ENCODE peak calls at places on chromosome 21, in four cellular contexts. One of them, this sample, is unnamed.

GRCh38 chr21:42435401-42435800 is 31.7 kb downstream of the UBASH3A start:
- DNase-seq in NB4: no peak
- DNase-seq in lower lobe of right lung: no peak
- DNase-seq in mesothelial cell of epicardium: no peak
- DNase-seq in this sample: no peak

GRCh38 chr21:45555251-45555556 is 13.0 kb upstream of the SLC19A1 start:
- DNase-seq in NB4: no peak
- DNase-seq in lower lobe of right lung: no peak
- DNase-seq in mesothelial cell of epicardium: no peak
- DNase-seq in this sample: no peak

GRCh38 chr21:26945916-26946315 is 21.0 kb downstream of the ADAMTS5 start:
- DNase-seq in NB4: no peak
- DNase-seq in lower lobe of right lung: peak; percentile 49
- DNase-seq in mesothelial cell of epicardium: no peak
- DNase-seq in this sample: no peak

GRCh38 chr21:43209575-43210453 is 41.0 kb downstream of the CRYAA start:
- DNase-seq in NB4: no peak
- DNase-seq in lower lobe of right lung: no peak
- DNase-seq in mesothelial cell of epicardium: peak; percentile 35
- DNase-seq in this sample: no peak

GRCh38 chr21:41749286-41749685 is 17.6 kb downstream of the RIPK4 start:
- DNase-seq in NB4: no peak
- DNase-seq in lower lobe of right lung: no peak
- DNase-seq in mesothelial cell of epicardium: no peak
- DNase-seq in this sample: no peak

GRCh38 chr21:38308785-38309119 is 52.0 kb downstream of the KCNJ15 start:
- DNase-seq in NB4: no peak
- DNase-seq in lower lobe of right lung: no peak
- DNase-seq in mesothelial cell of epicardium: no peak
- DNase-seq in this sample: no peak

GRCh38 chr21:45378258-45378966 is 26.6 kb upstream of the COL18A1 start:
- DNase-seq in NB4: no peak
- DNase-seq in lower lobe of right lung: peak; percentile 32
- DNase-seq in mesothelial cell of epicardium: no peak
- DNase-seq in this sample: peak; percentile 73

GRCh38 chr21:25934771-25935224 is 200.0 kb downstream of the GABPA start:
- DNase-seq in NB4: no peak
- DNase-seq in lower lobe of right lung: peak; percentile 58
- DNase-seq in mesothelial cell of epicardium: no peak
- DNase-seq in this sample: no peak

GRCh38 chr21:14646893-14647292 is 100.8 kb upstream of the SAMSN1 start:
- DNase-seq in NB4: no peak
- DNase-seq in lower lobe of right lung: no peak
- DNase-seq in mesothelial cell of epicardium: no peak
- DNase-seq in this sample: no peak

GRCh38 chr21:25005388-25005787 is 601.9 kb downstream of the MRPL39 start:
- DNase-seq in NB4: peak; percentile 83
- DNase-seq in lower lobe of right lung: no peak
- DNase-seq in mesothelial cell of epicardium: no peak
- DNase-seq in this sample: no peak

GRCh38 chr21:37433441-37433840 is 66.9 kb downstream of the DYRK1A start:
- DNase-seq in NB4: no peak
- DNase-seq in lower lobe of right lung: no peak
- DNase-seq in mesothelial cell of epicardium: no peak
- DNase-seq in this sample: no peak

GRCh38 chr21:19981938-19982337 is 1016.3 kb upstream of the NCAM2 start:
- DNase-seq in NB4: peak; percentile 22
- DNase-seq in lower lobe of right lung: no peak
- DNase-seq in mesothelial cell of epicardium: no peak
- DNase-seq in this sample: no peak